ENCODE peak calls at places on chromosome 15, in six cellular contexts. R is sigmoid colon, G is esophagus squamous epithelium, M is HCT116, U is body of pancreas, W is GM12878. H is an unnamed sample.

GRCh38 chr15:92001307-92001706 is 147.8 kb downstream of the SLCO3A1 start:
- DNase-seq in R (no peak), G (no peak), M (no peak), U (no peak), W (no peak), H (no peak)

GRCh38 chr15:31374489-31374888 is 47.9 kb downstream of the KLF13 start:
- DNase-seq in R (no peak), G (no peak), M (no peak), U (no peak), W (no peak), H (no peak)

GRCh38 chr15:71440479-71441071 is 325.3 kb downstream of the THSD4 start:
- DNase-seq in R (no peak), G (no peak), M (peak), U (no peak), W (peak), H (no peak)

GRCh38 chr15:78570710-78571109 is 5.4 kb downstream of the CHRNA5 start:
- DNase-seq in R (no peak), G (no peak), M (no peak), U (no peak), W (no peak), H (no peak)

GRCh38 chr15:67967871-67968423 is 86.2 kb upstream of the PIAS1 start:
- DNase-seq in R (peak), G (no peak), M (no peak), U (peak), W (no peak), H (no peak)

GRCh38 chr15:46091860-46092450 is 457.1 kb downstream of the SQOR start:
- DNase-seq in R (no peak), G (no peak), M (peak), U (peak), W (no peak), H (no peak)

GRCh38 chr15:56292546-56293316 is 49.1 kb upstream of the RFX7 start:
- DNase-seq in R (no peak), G (no peak), M (no peak), U (no peak), W (no peak), H (no peak)

GRCh38 chr15:78212546-78213424 is 21.6 kb downstream of the ACSBG1 start:
- DNase-seq in R (peak), G (no peak), M (peak), U (peak), W (no peak), H (no peak)

GRCh38 chr15:65470866-65471265 is 46.6 kb downstream of the DPP8 start:
- DNase-seq in R (no peak), G (no peak), M (no peak), U (no peak), W (no peak), H (no peak)

GRCh38 chr15:57865294-57865693 is 158.8 kb downstream of the POLR2M start:
- DNase-seq in R (no peak), G (no peak), M (no peak), U (no peak), W (no peak), H (peak)

GRCh38 chr15:73854265-73854664 is 19.1 kb upstream of the TBC1D21 start:
- DNase-seq in R (no peak), G (no peak), M (no peak), U (no peak), W (no peak), H (no peak)

GRCh38 chr15:25465835-25466234 is 27.0 kb upstream of the UBE3A start:
- DNase-seq in R (no peak), G (no peak), M (no peak), U (peak), W (no peak), H (no peak)

GRCh38 chr15:66942649-66943390 is 122.6 kb upstream of the SMAD3 start:
- DNase-seq in R (peak), G (no peak), M (no peak), U (no peak), W (no peak), H (no peak)

GRCh38 chr15:96327155-96327741 is 3.3 kb upstream of the NR2F2 start:
- DNase-seq in R (no peak), G (no peak), M (peak), U (peak), W (peak), H (no peak)

GRCh38 chr15:79437275-79438000 is 5.3 kb downstream of the MINAR1 start:
- DNase-seq in R (no peak), G (no peak), M (no peak), U (no peak), W (no peak), H (peak)

GRCh38 chr15:94174399-94174802 is 57.0 kb upstream of the MCTP2 start:
- DNase-seq in R (no peak), G (no peak), M (no peak), U (no peak), W (peak), H (no peak)

DNA sequence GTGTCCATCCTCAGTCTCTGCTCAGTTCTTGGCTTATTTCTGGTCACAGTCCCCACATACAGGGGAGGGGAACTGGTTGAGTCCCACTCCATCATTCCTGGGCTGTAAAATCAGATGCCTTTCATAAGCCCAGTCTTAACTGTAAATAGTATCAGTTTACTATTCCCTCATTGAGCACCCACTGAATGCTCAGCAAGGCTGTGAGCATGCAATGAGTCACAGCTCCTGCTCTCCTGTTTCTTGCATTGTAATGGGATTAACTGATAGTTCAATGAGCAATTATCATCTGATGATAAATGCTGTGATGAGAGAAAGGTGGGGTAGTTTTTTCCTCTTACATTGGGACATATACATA is 113.6 kb upstream of the TPM1 start:
- DNase-seq in R (no peak), G (no peak), M (peak), U (no peak), W (no peak), H (no peak)
- H3K27ac ChIP-seq in R (no peak), G (no peak), M (no peak), U (no peak), W (no peak), H (peak)

GRCh38 chr15:101156061-101156460 is 95.8 kb downstream of the CHSY1 start:
- DNase-seq in R (peak), G (no peak), M (no peak), U (no peak), W (no peak), H (no peak)

GRCh38 chr15:101152914-101153313 is 98.9 kb downstream of the CHSY1 start:
- DNase-seq in R (peak), G (no peak), M (no peak), U (no peak), W (no peak), H (no peak)

GRCh38 chr15:101156509-101157159 is 95.2 kb downstream of the CHSY1 start:
- DNase-seq in R (peak), G (no peak), M (no peak), U (no peak), W (peak), H (no peak)

GRCh38 chr15:101151286-101151685 is 100.6 kb downstream of the CHSY1 start:
- DNase-seq in R (peak), G (no peak), M (no peak), U (no peak), W (no peak), H (no peak)

DNA sequence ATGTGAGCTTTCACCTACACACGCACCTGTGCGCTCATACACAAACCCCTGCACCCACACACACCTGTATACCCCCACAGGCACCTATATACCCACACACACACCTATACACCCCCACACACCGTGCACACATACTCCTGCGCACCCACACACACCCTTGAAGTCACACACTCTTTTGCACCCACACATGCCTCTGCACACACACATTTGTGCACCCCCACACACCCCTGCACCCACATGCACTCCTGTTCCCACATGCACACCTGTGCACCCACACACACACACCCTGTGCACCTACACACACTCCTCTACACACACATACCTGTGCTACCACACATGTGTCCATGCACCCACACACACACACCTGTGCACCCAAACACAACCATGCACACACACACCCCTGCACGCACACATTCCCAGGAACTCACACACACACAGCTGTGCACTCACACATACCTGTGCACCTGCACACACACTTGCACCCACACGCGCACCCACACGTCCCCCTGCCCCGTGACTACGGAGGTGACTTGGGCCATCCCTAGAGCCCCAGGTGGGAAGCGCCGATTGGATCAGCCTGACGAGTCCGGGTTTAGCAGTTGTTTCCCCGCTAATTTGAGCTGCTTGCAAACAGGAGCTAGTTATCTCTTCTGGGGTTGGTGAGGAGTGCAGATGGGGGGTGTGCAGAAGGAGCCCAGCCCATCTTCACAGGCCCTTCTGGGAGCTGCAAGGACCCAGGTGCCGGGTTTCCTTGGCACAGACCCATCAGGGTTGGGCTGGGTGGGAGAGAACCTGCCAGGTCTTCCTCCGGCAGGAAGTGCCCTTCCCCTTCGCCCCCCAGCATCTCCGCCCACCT is 97.8 kb downstream of the CHSY1 start:
- DNase-seq in R (peak), G (no peak), M (no peak), U (no peak), W (no peak), H (no peak)
- TF ChIP-seq POLR2A in R (no peak), G (no peak), M (no peak), U (no peak), W (no peak), H (no peak)

DNA sequence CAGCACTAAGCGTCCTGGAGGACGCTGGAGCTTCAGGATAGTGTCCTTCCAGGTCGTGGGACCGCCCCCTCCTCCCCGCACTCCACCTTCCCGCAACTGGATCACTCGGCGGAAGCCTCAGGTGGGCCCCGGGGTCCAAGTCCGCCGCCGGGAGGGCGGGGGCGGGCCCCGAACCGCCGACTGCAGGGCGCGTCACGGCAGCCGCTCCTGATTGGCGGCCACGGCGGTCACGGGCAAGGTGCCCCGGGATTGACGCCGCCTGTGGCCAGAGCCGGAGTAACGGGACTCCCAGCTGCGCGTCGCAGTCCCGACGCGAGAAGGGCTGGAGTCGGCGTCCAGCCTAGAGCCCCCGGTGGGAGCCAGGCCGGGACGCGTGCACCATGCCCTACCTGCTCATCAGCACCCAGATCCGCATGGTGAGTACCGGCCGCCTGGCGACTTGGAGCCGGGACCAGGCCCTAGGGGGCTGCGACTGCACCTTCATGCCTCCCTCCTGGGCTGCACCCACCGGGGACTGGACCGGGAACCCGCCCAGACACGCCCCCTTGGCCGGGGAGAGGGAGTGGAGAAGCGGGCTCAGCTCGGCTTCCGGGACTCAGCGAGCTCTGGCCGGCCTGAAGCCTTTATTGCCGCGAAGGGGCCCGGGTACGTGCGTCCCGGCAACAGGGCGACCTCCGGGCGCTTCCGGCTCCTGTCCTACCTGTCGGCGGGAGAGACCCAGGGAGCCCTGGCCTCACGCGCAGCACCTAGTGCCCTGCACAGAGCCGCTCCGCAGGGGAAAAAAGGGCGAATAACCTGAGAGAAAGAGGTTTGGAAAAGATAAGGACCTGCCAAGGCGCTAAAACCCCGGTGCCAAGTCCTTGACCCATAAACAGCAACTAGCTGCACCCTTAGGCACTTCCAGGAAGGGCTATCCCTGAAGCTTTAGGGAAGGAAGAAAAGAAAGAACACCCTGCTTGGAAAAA is at the start of gene GCHFR:
- DNase-seq in R (peak), G (no peak), M (no peak), U (peak), W (no peak), H (no peak)
- TF ChIP-seq CTCF in R (peak), G (peak), M (peak), U (peak), W (peak), H (peak)

GRCh38 chr15:63601026-63601726 is 4.0 kb downstream of the FBXL22 start:
- DNase-seq in R (peak), G (no peak), M (no peak), U (peak), W (no peak), H (peak)

GRCh38 chr15:63601727-63602185 is 4.6 kb downstream of the FBXL22 start:
- DNase-seq in R (no peak), G (no peak), M (no peak), U (peak), W (no peak), H (peak)

GRCh38 chr15:63604281-63604680 is 7.1 kb downstream of the FBXL22 start:
- DNase-seq in R (no peak), G (no peak), M (no peak), U (no peak), W (no peak), H (no peak)

GRCh38 chr15:63603516-63603915 is 6.3 kb downstream of the FBXL22 start:
- DNase-seq in R (no peak), G (no peak), M (no peak), U (no peak), W (no peak), H (no peak)

GRCh38 chr15:63602595-63602994 is 5.4 kb downstream of the FBXL22 start:
- DNase-seq in R (no peak), G (no peak), M (no peak), U (no peak), W (no peak), H (no peak)
- H3K27ac ChIP-seq in R (peak), G (no peak), M (no peak), U (no peak), W (no peak), H (no peak)

DNA sequence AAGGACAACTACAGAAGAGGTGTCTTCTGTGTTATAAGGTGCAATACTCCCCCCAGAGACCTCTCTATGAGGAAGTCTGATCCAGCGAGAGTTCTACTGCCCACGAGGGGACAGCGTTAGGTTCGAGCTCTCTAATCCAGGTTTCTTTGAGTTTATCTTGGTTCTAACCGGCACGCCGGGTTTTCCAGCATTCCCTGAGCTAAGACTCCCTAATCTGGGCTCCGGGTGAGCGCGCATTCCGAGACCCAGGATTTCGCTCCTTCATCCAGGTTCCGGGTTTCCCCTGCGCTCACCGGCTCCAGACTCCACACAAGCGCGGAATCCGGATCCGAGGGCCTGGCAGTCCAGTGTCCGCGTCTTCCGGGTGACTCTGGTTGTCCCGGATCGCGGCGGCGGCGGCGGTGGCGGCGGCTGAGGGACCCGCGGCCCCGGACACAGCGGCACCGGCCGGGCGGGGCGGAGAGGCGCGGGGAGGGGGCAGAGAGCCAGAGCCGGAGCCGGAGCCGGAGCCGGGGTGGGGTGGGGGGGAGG is at the start of gene ZNF609:
- DNase-seq in R (peak), G (peak), M (peak), U (peak), W (no peak), H (peak)
- TF ChIP-seq POLR2A in R (no peak), G (no peak), M (no peak), U (peak), W (peak), H (peak)